ENCODE peak calls at places on chromosomes 12 and 14, in nine cellular contexts. H is HTR-8/SVneo; G is gastrocnemius medialis; L is IMR-90; D is epithelial cell of esophagus; U is ELR; V is stimulated activated naive CD4-positive, alpha-beta T cell treated with Interleukin-2 at 50 U/mL for 16 hours; W is nephron progenitor cell; T is AG09309. S is an unnamed sample.

GRCh38 chr12:52779914-52780313 is 2.8 kb upstream of the KRT76 start:
- DNase-seq in H (no peak), W (no peak), V (no peak), T (no peak), D (no peak), U (no peak), L (no peak), G (no peak), S (no peak)

GRCh38 chr14:106625181-106625580 is 1098.8 kb downstream of the TMEM121 start:
- DNase-seq in D (no peak), G (no peak), H (no peak), L (no peak), U (no peak), W (no peak), V (no peak), T (no peak), S (no peak)

GRCh38 chr14:70061108-70061507 is 127.6 kb downstream of the SLC8A3 start:
- DNase-seq in G (no peak), T (no peak), V (no peak), W (no peak), D (peak), H (no peak), L (no peak), U (peak), S (no peak)

GRCh38 chr14:57290753-57291152 is 22.0 kb downstream of the AP5M1 start:
- DNase-seq in L (no peak), D (no peak), G (no peak), U (no peak), T (no peak), W (no peak), H (no peak), V (no peak), S (no peak)

GRCh38 chr12:129028824-129029223 is 175.5 kb downstream of the GLT1D1 start:
- DNase-seq in L (no peak), U (no peak), T (no peak), D (no peak), H (no peak), W (no peak), G (no peak), V (no peak), S (no peak)

GRCh38 chr14:43729149-43729548 is 777.9 kb downstream of the FSCB start:
- DNase-seq in W (no peak), D (peak), G (no peak), V (no peak), L (no peak), U (peak), T (no peak), H (no peak), S (no peak)

GRCh38 chr12:113236539-113237354 is 15.5 kb downstream of the TPCN1 start:
- DNase-seq in V (no peak), H (no peak), W (no peak), U (no peak), T (no peak), G (peak), D (no peak), L (no peak), S (no peak)

GRCh38 chr12:24034894-24035293 is 85.4 kb upstream of the SOX5 start:
- DNase-seq in H (no peak), V (no peak), T (no peak), D (no peak), G (no peak), W (no peak), U (no peak), L (no peak), S (no peak)

GRCh38 chr12:19026637-19027508 is 102.7 kb upstream of the PLEKHA5 start:
- DNase-seq in L (no peak), V (no peak), G (no peak), D (no peak), U (no peak), H (no peak), W (no peak), T (no peak), S (no peak)

GRCh38 chr12:82746668-82747067 is 60.0 kb downstream of the TMTC2 start:
- DNase-seq in T (no peak), G (no peak), V (no peak), H (no peak), W (no peak), D (no peak), U (no peak), L (no peak), S (no peak)

GRCh38 chr14:94394594-94395305 is 6.3 kb upstream of the SERPINA1 start:
- DNase-seq in V (no peak), U (peak), W (no peak), T (peak), D (peak), H (no peak), L (peak), G (peak), S (no peak)

GRCh38 chr14:96104469-96105057 is 65.4 kb downstream of the C14orf132 start:
- DNase-seq in H (peak), V (no peak), U (peak), T (peak), W (peak), G (peak), L (peak), D (peak), S (no peak)

GRCh38 chr12:125140918-125141573 is 75.8 kb downstream of the AACS start:
- DNase-seq in W (no peak), V (no peak), L (peak), G (no peak), D (peak), H (peak), U (peak), T (peak), S (peak)

GRCh38 chr14:92967346-92967926 is 44.5 kb downstream of the CHGA start:
- DNase-seq in H (no peak), U (no peak), W (no peak), D (no peak), G (no peak), T (no peak), V (no peak), L (peak), S (no peak)

GRCh38 chr14:90624732-90625444 is 191.3 kb downstream of the TTC7B start:
- DNase-seq in T (no peak), V (no peak), D (peak), H (peak), G (peak), L (peak), W (peak), U (peak), S (no peak)

GRCh38 chr12:121626853-121627623 is 708 bp downstream of the ORAI1 start:
- DNase-seq in G (peak), L (peak), U (peak), W (peak), T (no peak), D (peak), H (peak), V (peak), S (no peak)

GRCh38 chr14:52660325-52660724 is 35.0 kb downstream of the ERO1A start:
- DNase-seq in U (no peak), L (no peak), T (no peak), H (no peak), G (no peak), W (no peak), D (no peak), V (no peak), S (no peak)

GRCh38 chr14:96121660-96122395 is 82.7 kb downstream of the C14orf132 start:
- DNase-seq in W (no peak), L (peak), H (no peak), U (peak), V (no peak), G (no peak), D (no peak), T (no peak), S (no peak)

GRCh38 chr12:53963434-53964314 is 9.0 kb downstream of the HOXC12 start:
- DNase-seq in D (no peak), U (peak), W (peak), G (no peak), L (no peak), V (no peak), H (no peak), T (no peak), S (no peak)

GRCh38 chr12:128662106-128662505 is 161.7 kb downstream of the SLC15A4 start:
- DNase-seq in U (no peak), D (no peak), H (no peak), L (no peak), T (no peak), V (no peak), W (no peak), G (no peak), S (no peak)

GRCh38 chr12:124087251-124088141 is 114.5 kb downstream of the ZNF664 start:
- DNase-seq in L (no peak), V (no peak), D (no peak), H (no peak), T (no peak), G (no peak), U (no peak), W (peak), S (no peak)

GRCh38 chr12:116708826-116709756 is 28.8 kb downstream of the SPRING1 start:
- DNase-seq in T (peak), G (no peak), V (peak), H (peak), W (peak), U (peak), L (peak), D (peak), S (peak)

GRCh38 chr12:113190761-113191160 is 5.2 kb downstream of the RITA1 start:
- DNase-seq in U (peak), H (peak), G (no peak), W (peak), D (peak), V (no peak), T (no peak), L (peak), S (no peak)

GRCh38 chr12:1595026-1595561 is 713 bp upstream of the FBXL14 start:
- DNase-seq in W (no peak), D (no peak), H (no peak), U (no peak), T (no peak), G (no peak), L (no peak), V (no peak), S (no peak)

GRCh38 chr12:30643366-30643765 is 52.3 kb downstream of the IPO8 start:
- DNase-seq in D (peak), L (peak), G (no peak), T (no peak), U (peak), W (no peak), H (peak), V (no peak), S (no peak)

GRCh38 chr12:8697120-8697475 is 693 bp upstream of the RIMKLB start:
- DNase-seq in W (no peak), L (peak), T (no peak), U (peak), V (no peak), D (peak), H (peak), G (no peak), S (no peak)